ENCODE peak calls at places on chromosomes 4 and X, in ten cellular contexts. J is WTC11; W is stimulated activated CD8-positive, alpha-beta memory T cell treated with anti-CD3 and anti-CD28 coated beads, Interleukin-12 subunit alpha, Interleukin-12 subunit beta, amount 100 ng/mL, for 1 hour; T is activated effector memory CD4-positive, alpha-beta T cell treated with anti-CD3 and anti-CD28 coated beads, Interleukin-2, amount 50 U/mL, for 16 hours; O is cardiac fibroblast; M is dorsolateral prefrontal cortex; G is NCI-H226; B is NCI-H1092 treated with DMSO at 0.1 percent for 48 hours; X is RPMI7951; S is NCI-H345. K is an unnamed sample.

GRCh38 chr4:78951862-78952472 is 12.7 kb upstream of the PAQR3 start:
- DNase-seq in J (no peak), W (no peak), T (no peak), O (peak; percentile 67), M (no peak), G (no peak), B (peak; percentile 19), X (peak; percentile 35), S (peak; percentile 42), K (peak; percentile 37)

GRCh38 chr4:156473175-156473574 is 498.4 kb downstream of the PDGFC start:
- DNase-seq in J (no peak), W (no peak), T (no peak), O (no peak), M (no peak), G (no peak), B (no peak), X (no peak), S (no peak), K (no peak)

GRCh38 chrX:55489315-55490009 is at the start of gene USP51:
- DNase-seq in J (peak; percentile 52), W (no peak), T (peak; percentile 62), O (peak; percentile 8), M (peak; percentile 27), G (no peak), B (no peak), X (peak; percentile 10), S (peak; percentile 52), K (peak; percentile 9)

GRCh38 chr4:122758033-122758432 is 25.5 kb downstream of the BBS12 start:
- DNase-seq in J (no peak), W (no peak), T (no peak), O (peak; percentile 74), M (no peak), G (no peak), B (peak; percentile 17), X (peak; percentile 37), S (peak; percentile 7), K (no peak)

GRCh38 chr4:183797445-183798248 is 107.5 kb upstream of the STOX2 start:
- DNase-seq in J (peak; percentile 60), W (no peak), T (no peak), O (peak; percentile 6), M (no peak), G (no peak), B (no peak), X (peak; percentile 1), S (peak; percentile 48), K (no peak)

GRCh38 chr4:186942745-186943606 is 219.3 kb upstream of the FAT1 start:
- DNase-seq in J (no peak), W (no peak), T (no peak), O (peak; percentile 31), M (no peak), G (no peak), B (peak; percentile 49), X (peak; percentile 45), S (peak; percentile 19), K (peak; percentile 9)

GRCh38 chr4:95363579-95363965 is 185.2 kb downstream of the UNC5C start:
- DNase-seq in J (no peak), W (no peak), T (no peak), O (no peak), M (no peak), G (no peak), B (no peak), X (no peak), S (peak; percentile 20), K (no peak)

GRCh38 chrX:50436797-50437196 is 33.8 kb downstream of the DGKK start:
- DNase-seq in J (no peak), W (no peak), T (no peak), O (no peak), M (no peak), G (no peak), B (no peak), X (no peak), S (no peak), K (no peak)

GRCh38 chrX:129637217-129638109 is 17.3 kb downstream of the APLN start:
- DNase-seq in J (peak; percentile 78), W (peak; percentile 55), T (peak; percentile 90), O (peak; percentile 77), M (peak; percentile 93), G (peak; percentile 17), B (peak; percentile 51), X (peak; percentile 40), S (peak; percentile 59), K (peak; percentile 19)

GRCh38 chrX:77742788-77743476 is 43.1 kb downstream of the ATRX start:
- DNase-seq in J (no peak), W (no peak), T (no peak), O (no peak), M (peak; percentile 28), G (no peak), B (no peak), X (no peak), S (no peak), K (no peak)

GRCh38 chrX:151151668-151152267 is 24.6 kb upstream of the GPR50 start:
- DNase-seq in J (peak; percentile 10), W (peak; percentile 12), T (peak; percentile 66), O (peak; percentile 57), M (peak; percentile 33), G (no peak), B (peak; percentile 60), X (peak; percentile 30), S (peak; percentile 33), K (peak; percentile 66)

GRCh38 chr4:170497105-170497504 is 407.3 kb upstream of the AADAT start:
- DNase-seq in J (no peak), W (no peak), T (no peak), O (peak; percentile 0), M (no peak), G (no peak), B (no peak), X (peak; percentile 0), S (peak; percentile 45), K (peak; percentile 9)

GRCh38 chr4:72690782-72691181 is 121.8 kb upstream of the ADAMTS3 start:
- DNase-seq in J (no peak), W (no peak), T (no peak), O (no peak), M (no peak), G (peak; percentile 2), B (no peak), X (no peak), S (no peak), K (no peak)

GRCh38 chrX:23286731-23287130 is 47.9 kb upstream of the PTCHD1 start:
- DNase-seq in J (no peak), W (no peak), T (no peak), O (no peak), M (no peak), G (no peak), B (no peak), X (no peak), S (no peak), K (no peak)

GRCh38 chrX:133188631-133189030 is 29.5 kb downstream of the TFDP3 start:
- DNase-seq in J (no peak), W (no peak), T (no peak), O (no peak), M (no peak), G (no peak), B (no peak), X (no peak), S (no peak), K (no peak)

GRCh38 chrX:45710081-45710801 is 509.6 kb upstream of the DIPK2B start:
- DNase-seq in J (no peak), W (no peak), T (peak; percentile 78), O (peak; percentile 96), M (no peak), G (peak; percentile 78), B (no peak), X (peak; percentile 99), S (no peak), K (no peak)

GRCh38 chr4:164768516-164768915 is 14.6 kb downstream of the SMIM31 start:
- DNase-seq in J (no peak), W (no peak), T (no peak), O (peak; percentile 16), M (no peak), G (no peak), B (no peak), X (no peak), S (no peak), K (no peak)

GRCh38 chr4:152780267-152780811 is 585 bp downstream of the ARFIP1 start:
- DNase-seq in J (no peak), W (no peak), T (no peak), O (peak; percentile 51), M (peak; percentile 36), G (no peak), B (no peak), X (peak; percentile 29), S (no peak), K (no peak)

GRCh38 chrX:135421932-135422809 is at the start of gene SMIM10L2A:
- DNase-seq in J (peak; percentile 38), W (peak; percentile 1), T (no peak), O (no peak), M (no peak), G (no peak), B (no peak), X (no peak), S (no peak), K (no peak)

GRCh38 chrX:18582910-18583493 is 88.9 kb downstream of the RS1 start:
- DNase-seq in J (no peak), W (no peak), T (no peak), O (no peak), M (no peak), G (no peak), B (no peak), X (peak; percentile 1), S (no peak), K (no peak)

GRCh38 chr4:77209936-77210335 is 52.9 kb downstream of the CCNG2 start:
- DNase-seq in J (no peak), W (no peak), T (no peak), O (no peak), M (no peak), G (no peak), B (no peak), X (no peak), S (no peak), K (no peak)

GRCh38 chrX:46198858-46199257 is 346.4 kb downstream of the ZNF674 start:
- DNase-seq in J (no peak), W (no peak), T (no peak), O (peak; percentile 6), M (no peak), G (no peak), B (no peak), X (no peak), S (no peak), K (no peak)

GRCh38 chr4:145731026-145731425 is 51.1 kb downstream of the C4orf51 start:
- DNase-seq in J (no peak), W (no peak), T (no peak), O (peak; percentile 60), M (no peak), G (no peak), B (peak; percentile 89), X (peak; percentile 33), S (peak; percentile 80), K (peak; percentile 53)

GRCh38 chr4:1277667-1278335 is 11.9 kb upstream of the MAEA start:
- DNase-seq in J (no peak), W (no peak), T (peak; percentile 50), O (peak; percentile 33), M (no peak), G (peak; percentile 11), B (no peak), X (no peak), S (no peak), K (no peak)

GRCh38 chr4:82786004-82786400 is 12.6 kb downstream of the SCD5 start:
- DNase-seq in J (no peak), W (no peak), T (no peak), O (no peak), M (no peak), G (no peak), B (no peak), X (no peak), S (no peak), K (no peak)

GRCh38 chr4:138925495-138925894 is 90.1 kb upstream of the NOCT start:
- DNase-seq in J (no peak), W (no peak), T (no peak), O (no peak), M (no peak), G (no peak), B (no peak), X (no peak), S (no peak), K (no peak)

GRCh38 chrX:149467920-149468319 is 37.2 kb downstream of the IDS start:
- DNase-seq in J (no peak), W (no peak), T (no peak), O (no peak), M (no peak), G (no peak), B (no peak), X (no peak), S (no peak), K (no peak)

GRCh38 chr4:185122681-185123345 is 20.3 kb upstream of the SLC25A4 start:
- DNase-seq in J (no peak), W (no peak), T (no peak), O (no peak), M (no peak), G (no peak), B (no peak), X (peak; percentile 46), S (no peak), K (no peak)

K was measured in NCI-H1105.